ENCODE peak calls at places on chromosomes 16 and 17, in six cellular contexts. F, B, E, A, T and K are unnamed samples.

GRCh38 chr16:10889880-10890279 is 12.9 kb downstream of the CIITA start:
- DNase-seq in F (no peak), B (no peak), E (no peak), A (no peak), T (no peak), K (no peak)

GRCh38 chr17:55149485-55149884 is 115.3 kb upstream of the HLF start:
- DNase-seq in F (no peak), B (no peak), E (no peak), A (no peak), T (no peak), K (no peak)

GRCh38 chr17:66625321-66625767 is 209.6 kb upstream of the CACNG5 start:
- DNase-seq in F (no peak), B (peak; percentile 67), E (peak; percentile 41), A (no peak), T (no peak), K (no peak)

GRCh38 chr16:27461483-27462171 is 59.7 kb downstream of the IL21R start:
- DNase-seq in F (no peak), B (no peak), E (no peak), A (no peak), T (no peak), K (no peak)

GRCh38 chr16:9219811-9220210 is 128.4 kb downstream of the HAPSTR1 start:
- DNase-seq in F (no peak), B (no peak), E (no peak), A (no peak), T (no peak), K (no peak)

GRCh38 chr16:12643034-12643455 is 160.6 kb downstream of the CPPED1 start:
- DNase-seq in F (no peak), B (no peak), E (no peak), A (no peak), T (no peak), K (no peak)

GRCh38 chr16:73040136-73040535 is 7.8 kb downstream of the ZFHX3 start:
- DNase-seq in F (no peak), B (no peak), E (no peak), A (no peak), T (no peak), K (no peak)

GRCh38 chr16:16015849-16016248 is 66.4 kb downstream of the ABCC1 start:
- DNase-seq in F (no peak), B (no peak), E (no peak), A (no peak), T (no peak), K (no peak)

GRCh38 chr17:36652716-36653115 is 51.3 kb downstream of the MRM1 start:
- DNase-seq in F (no peak), B (no peak), E (no peak), A (peak; percentile 66), T (no peak), K (no peak)

GRCh38 chr16:24645739-24646645 is 83.5 kb upstream of the TNRC6A start:
- DNase-seq in F (no peak), B (peak; percentile 97), E (peak; percentile 57), A (no peak), T (no peak), K (no peak)

GRCh38 chr16:48498761-48499600 is 111.0 kb downstream of the N4BP1 start:
- DNase-seq in F (no peak), B (peak; percentile 54), E (peak; percentile 35), A (peak; percentile 44), T (peak; percentile 53), K (peak; percentile 91)

GRCh38 chr17:63137163-63137562 is 171.1 kb downstream of the TANC2 start:
- DNase-seq in F (no peak), B (no peak), E (no peak), A (no peak), T (no peak), K (no peak)

GRCh38 chr16:55567382-55567781 is 898 bp downstream of the CAPNS2 start:
- DNase-seq in F (no peak), B (no peak), E (no peak), A (no peak), T (no peak), K (no peak)

GRCh38 chr16:68499011-68499410 is 40.1 kb upstream of the ZFP90 start:
- DNase-seq in F (no peak), B (no peak), E (no peak), A (no peak), T (no peak), K (no peak)

GRCh38 chr16:79756571-79756970 is 156.0 kb upstream of the MAF start:
- DNase-seq in F (no peak), B (no peak), E (no peak), A (no peak), T (no peak), K (no peak)

GRCh38 chr17:29568331-29569244 is at the start of gene TP53I13:
- DNase-seq in F (peak; percentile 91), B (peak; percentile 90), E (peak; percentile 51), A (peak; percentile 94), T (peak; percentile 88), K (peak; percentile 96)

GRCh38 chr17:17682293-17682736 is 1.1 kb downstream of the RAI1 start:
- DNase-seq in F (peak; percentile 57), B (peak; percentile 58), E (no peak), A (peak; percentile 67), T (peak; percentile 78), K (no peak)

GRCh38 chr16:2450535-2450934 is 9.4 kb upstream of the TEDC2 start:
- DNase-seq in F (no peak), B (no peak), E (no peak), A (no peak), T (no peak), K (no peak)

GRCh38 chr17:5508855-5509254 is 22.5 kb downstream of the MIS12 start:
- DNase-seq in F (no peak), B (peak; percentile 51), E (peak; percentile 29), A (no peak), T (no peak), K (no peak)

GRCh38 chr17:80264048-80264792 is 3.6 kb downstream of the RNF213 start:
- DNase-seq in F (peak; percentile 37), B (no peak), E (no peak), A (peak; percentile 55), T (no peak), K (no peak)

GRCh38 chr16:23496826-23497542 is 13.3 kb downstream of the GGA2 start:
- DNase-seq in F (no peak), B (no peak), E (no peak), A (no peak), T (peak; percentile 50), K (no peak)

GRCh38 chr16:5979905-5980550 is 882.4 kb upstream of the EEF2KMT start:
- DNase-seq in F (no peak), B (no peak), E (no peak), A (peak; percentile 10), T (no peak), K (no peak)

GRCh38 chr17:80008848-80009247 is 26.8 kb downstream of the TBC1D16 start:
- DNase-seq in F (no peak), B (no peak), E (no peak), A (no peak), T (no peak), K (no peak)

DNA sequence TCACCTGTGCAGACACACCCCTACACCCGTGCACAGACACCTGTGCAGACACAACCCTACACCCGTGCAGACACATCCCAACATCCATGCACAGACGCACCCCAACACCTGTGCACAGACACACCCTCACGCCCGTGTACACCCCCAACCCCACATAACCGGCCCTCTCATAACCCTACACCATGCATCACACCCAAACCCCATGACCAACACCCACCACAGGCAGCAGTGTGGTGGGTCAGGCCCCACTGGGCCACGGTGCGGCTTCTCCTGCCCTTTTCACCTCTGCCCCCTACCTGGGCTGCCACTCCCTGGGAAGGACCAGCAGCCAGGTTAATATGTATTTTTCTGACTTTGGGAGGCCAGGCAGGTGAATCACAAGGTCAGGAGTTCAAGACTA is 4.2 kb upstream of the SLC16A3 start:
- DNase-seq in F (no peak), B (no peak), E (no peak), A (no peak), T (no peak), K (no peak)
- H3K27ac ChIP-seq in F (no peak overlapping the region), B (no peak overlapping the region), E (no peak overlapping the region), A (no peak overlapping the region), T (no peak overlapping the region), K (no peak overlapping the region)

GRCh38 chr17:64661731-64661980 is 451 bp downstream of the SMURF2 start:
- DNase-seq in F (no peak), B (no peak), E (no peak), A (no peak), T (peak; percentile 71), K (no peak)

GRCh38 chr17:64661981-64662773 is at the start of gene SMURF2:
- DNase-seq in F (peak; percentile 84), B (peak; percentile 78), E (peak; percentile 56), A (peak; percentile 85), T (peak; percentile 84), K (peak; percentile 94)

GRCh38 chr17:64657610-64658125 is 4.4 kb downstream of the SMURF2 start:
- DNase-seq in F (no peak), B (no peak), E (no peak), A (no peak), T (no peak), K (no peak)

GRCh38 chr17:64658931-64659330 is 3.2 kb downstream of the SMURF2 start:
- DNase-seq in F (no peak), B (peak; percentile 39), E (no peak), A (no peak), T (no peak), K (no peak)

GRCh38 chr17:64662774-64663367 is 764 bp upstream of the SMURF2 start:
- DNase-seq in F (no peak), B (no peak), E (no peak), A (no peak), T (no peak), K (no peak)
- TF ChIP-seq EP300 in F (no peak), B (no peak), E (no peak), A (no peak), T (no peak), K (no peak)

DNA sequence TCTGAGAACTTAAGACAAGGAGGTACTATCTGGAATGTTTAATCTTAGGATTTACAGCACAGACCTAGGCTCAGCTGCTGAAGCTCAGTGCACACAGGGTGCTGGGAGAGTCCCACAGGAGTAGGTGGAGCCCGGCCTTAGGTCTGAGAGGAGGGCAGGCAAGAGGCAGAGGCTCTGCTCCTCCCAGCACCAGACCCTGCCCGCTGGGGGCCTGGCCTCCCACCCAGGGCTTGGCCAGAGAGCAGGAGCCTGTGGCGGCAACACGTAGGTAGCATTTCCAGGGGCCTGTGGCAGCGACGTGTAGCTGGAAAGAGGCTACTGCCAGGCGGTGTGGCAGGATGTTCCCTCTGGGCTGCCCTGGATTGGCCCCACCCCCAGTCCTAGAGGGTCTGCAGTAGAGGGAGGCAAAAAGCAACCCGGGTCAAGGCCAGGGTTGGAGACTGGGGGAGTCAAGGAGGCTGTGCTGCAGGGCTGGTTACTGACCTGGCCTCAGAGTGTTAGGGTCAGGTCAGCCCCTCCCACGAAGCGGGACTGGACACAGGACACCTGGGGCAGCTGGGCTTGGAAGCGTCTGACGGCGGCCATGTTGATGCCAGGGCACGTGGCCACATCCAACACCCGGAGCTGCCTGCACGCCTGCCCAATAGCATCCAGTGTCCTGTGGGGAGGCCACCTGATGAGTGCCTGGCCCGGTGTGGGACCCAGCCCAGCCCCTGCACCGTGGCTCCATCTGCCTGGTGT is 8.4 kb downstream of the ELMO3 start:
- DNase-seq in F (no peak), B (no peak), E (no peak), A (no peak), T (no peak), K (no peak)
- H3K27ac ChIP-seq in F (no peak overlapping the region), B (peak overlapping the region; percentile 73), E (no peak overlapping the region), A (no peak overlapping the region), T (no peak overlapping the region), K (no peak overlapping the region)

DNA sequence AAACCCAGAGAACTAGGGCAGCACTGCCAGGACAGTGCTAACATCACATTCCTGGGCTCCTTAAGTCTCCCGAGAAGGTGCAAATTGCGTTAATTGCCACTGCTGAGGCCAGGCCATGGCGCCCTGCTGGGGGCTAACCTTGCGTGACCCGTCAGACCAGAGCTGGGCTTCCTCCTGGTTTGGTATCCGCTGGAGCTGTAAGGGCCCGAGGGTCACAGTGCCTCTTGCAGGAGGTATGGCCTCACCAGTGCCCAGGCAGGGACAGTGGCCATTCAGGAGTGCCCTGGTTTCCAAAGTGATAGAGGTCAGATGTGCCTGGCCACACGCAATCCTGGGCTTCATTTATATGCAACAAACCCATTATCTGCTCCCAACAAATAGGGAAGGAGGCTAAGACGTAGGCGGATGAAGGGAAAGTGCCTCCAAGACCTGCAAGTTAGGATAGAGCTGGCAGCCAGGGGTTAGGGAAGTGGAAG is 17.7 kb upstream of the ADCY9 start:
- DNase-seq in F (no peak), B (no peak), E (no peak), A (no peak), T (no peak), K (no peak)
- TF ChIP-seq EP300 in F (no peak), B (no peak), E (no peak), A (no peak), T (no peak), K (no peak)